ENCODE peak calls at places on chromosome 9, in six cellular contexts. Z is A549, D is IMR-90, I is HepG2, W is HEK293T, Y is GM12878. K is an unnamed sample.

GRCh38 chr9:109248133-109248581 is 72.7 kb downstream of the EPB41L4B start:
- DNase-seq in Z (peak; percentile 43), D (peak; percentile 57), I (peak; percentile 79), W (no peak), Y (no peak), K (no peak)

GRCh38 chr9:36268007-36268427 is 9.8 kb upstream of the GNE start:
- DNase-seq in Z (no peak), D (peak; percentile 71), I (no peak), W (no peak), Y (no peak), K (no peak)

GRCh38 chr9:28264368-28264767 is 691.1 kb upstream of the C9orf72 start:
- DNase-seq in Z (no peak), D (peak; percentile 6), I (no peak), W (no peak), Y (no peak), K (no peak)

GRCh38 chr9:109466623-109467590 is 31.2 kb downstream of the PTPN3 start:
- DNase-seq in Z (no peak), D (peak; percentile 3), I (no peak), W (no peak), Y (no peak), K (no peak)

GRCh38 chr9:70954126-70954525 is 167.3 kb downstream of the TRPM3 start:
- DNase-seq in Z (peak; percentile 4), D (peak; percentile 90), I (no peak), W (no peak), Y (no peak), K (no peak)

GRCh38 chr9:33107762-33108161 is 31.3 kb upstream of the SMU1 start:
- DNase-seq in Z (no peak), D (no peak), I (no peak), W (no peak), Y (no peak), K (no peak)

GRCh38 chr9:30348904-30349303 is 2035.5 kb upstream of the ACO1 start:
- DNase-seq in Z (no peak), D (no peak), I (no peak), W (no peak), Y (no peak), K (no peak)

GRCh38 chr9:84512493-84512892 is 157.0 kb upstream of the NTRK2 start:
- DNase-seq in Z (peak; percentile 2), D (no peak), I (no peak), W (no peak), Y (no peak), K (no peak)

GRCh38 chr9:117325789-117326185 is 89.1 kb downstream of the ASTN2 start:
- DNase-seq in Z (no peak), D (no peak), I (no peak), W (no peak), Y (no peak), K (no peak)

GRCh38 chr9:128903871-128904371 is 16.9 kb upstream of the PHYHD1 start:
- DNase-seq in Z (no peak), D (peak; percentile 40), I (no peak), W (no peak), Y (no peak), K (no peak)

GRCh38 chr9:136455043-136456002 is 15.7 kb upstream of the INPP5E start:
- DNase-seq in Z (no peak), D (no peak), I (no peak), W (no peak), Y (no peak), K (no peak)

GRCh38 chr9:86454701-86455402 is 100.6 kb upstream of the TUT7 start:
- DNase-seq in Z (no peak), D (peak; percentile 1), I (no peak), W (no peak), Y (no peak), K (no peak)

GRCh38 chr9:121268598-121269029 is 652 bp downstream of the GSN start:
- DNase-seq in Z (no peak), D (no peak), I (no peak), W (no peak), Y (no peak), K (no peak)

GRCh38 chr9:6045364-6045763 is 29.9 kb upstream of the RANBP6 start:
- DNase-seq in Z (no peak), D (no peak), I (no peak), W (no peak), Y (no peak), K (no peak)

GRCh38 chr9:132055756-132056155 is 23.9 kb downstream of the MED27 start:
- DNase-seq in Z (no peak), D (no peak), I (no peak), W (no peak), Y (no peak), K (no peak)

GRCh38 chr9:1947438-1947837 is 67.7 kb upstream of the SMARCA2 start:
- DNase-seq in Z (no peak), D (no peak), I (no peak), W (no peak), Y (no peak), K (no peak)

GRCh38 chr9:110714314-110714713 is 45.7 kb downstream of the MUSK start:
- DNase-seq in Z (peak; percentile 10), D (peak; percentile 50), I (no peak), W (peak; percentile 16), Y (no peak), K (no peak)

GRCh38 chr9:131618071-131618479 is 72.8 kb downstream of the PRRT1B start:
- DNase-seq in Z (no peak), D (no peak), I (peak; percentile 78), W (peak; percentile 55), Y (no peak), K (peak; percentile 51)

GRCh38 chr9:71909887-71910601 is 949 bp downstream of the ABHD17B start:
- DNase-seq in Z (peak; percentile 35), D (peak; percentile 20), I (peak; percentile 31), W (peak; percentile 30), Y (no peak), K (peak; percentile 29)

GRCh38 chr9:131773911-131774379 is 34.1 kb upstream of the RAPGEF1 start:
- DNase-seq in Z (peak; percentile 51), D (peak; percentile 65), I (peak; percentile 41), W (peak; percentile 70), Y (no peak), K (peak; percentile 70)

GRCh38 chr9:101477214-101477613 is 41.6 kb upstream of the ALDOB start:
- DNase-seq in Z (no peak), D (peak; percentile 53), I (no peak), W (no peak), Y (no peak), K (no peak)

GRCh38 chr9:72396247-72397091 is 31.5 kb upstream of the ZFAND5 start:
- DNase-seq in Z (peak; percentile 73), D (peak; percentile 91), I (peak; percentile 54), W (no peak), Y (no peak), K (no peak)

GRCh38 chr9:130446111-130446861 is 1.5 kb downstream of the ASS1 start:
- DNase-seq in Z (no peak), D (peak; percentile 94), I (peak; percentile 38), W (peak; percentile 34), Y (no peak), K (peak; percentile 38)

GRCh38 chr9:136545065-136545965 is 533 bp downstream of the NOTCH1 start:
- DNase-seq in Z (no peak), D (no peak), I (no peak), W (no peak), Y (no peak), K (peak; percentile 32)

GRCh38 chr9:70829591-70830265 is 291.7 kb downstream of the TRPM3 start:
- DNase-seq in Z (no peak), D (no peak), I (no peak), W (no peak), Y (no peak), K (no peak)

GRCh38 chr9:92970467-92970923 is 23.2 kb downstream of the FGD3 start:
- DNase-seq in Z (no peak), D (peak; percentile 4), I (no peak), W (no peak), Y (no peak), K (peak; percentile 27)

GRCh38 chr9:69283003-69283402 is 42.0 kb upstream of the ENTREP1 start:
- DNase-seq in Z (no peak), D (no peak), I (no peak), W (no peak), Y (no peak), K (no peak)
- TF ChIP-seq BHLHE40 in Z (no peak), D (no peak), I (no peak), W (no peak), Y (no peak), K (no peak)

GRCh38 chr9:79522793-79523192 is 49.0 kb upstream of the TLE4 start:
- DNase-seq in Z (no peak), D (no peak), I (no peak), W (no peak), Y (no peak), K (no peak)
- TF ChIP-seq BHLHE40 in Z (no peak), D (no peak), I (no peak), W (no peak), Y (no peak), K (no peak)

GRCh38 chr9:90014421-90014820 is 409.6 kb downstream of the GADD45G start:
- DNase-seq in Z (no peak), D (no peak), I (no peak), W (no peak), Y (no peak), K (no peak)

GRCh38 chr9:90010793-90011192 is 406.0 kb downstream of the GADD45G start:
- DNase-seq in Z (no peak), D (no peak), I (no peak), W (no peak), Y (no peak), K (no peak)

GRCh38 chr9:90012825-90013425 is 408.1 kb downstream of the GADD45G start:
- DNase-seq in Z (no peak), D (no peak), I (no peak), W (no peak), Y (no peak), K (no peak)

GRCh38 chr9:90016272-90016671 is 411.5 kb downstream of the GADD45G start:
- DNase-seq in Z (no peak), D (no peak), I (no peak), W (no peak), Y (no peak), K (no peak)

DNA sequence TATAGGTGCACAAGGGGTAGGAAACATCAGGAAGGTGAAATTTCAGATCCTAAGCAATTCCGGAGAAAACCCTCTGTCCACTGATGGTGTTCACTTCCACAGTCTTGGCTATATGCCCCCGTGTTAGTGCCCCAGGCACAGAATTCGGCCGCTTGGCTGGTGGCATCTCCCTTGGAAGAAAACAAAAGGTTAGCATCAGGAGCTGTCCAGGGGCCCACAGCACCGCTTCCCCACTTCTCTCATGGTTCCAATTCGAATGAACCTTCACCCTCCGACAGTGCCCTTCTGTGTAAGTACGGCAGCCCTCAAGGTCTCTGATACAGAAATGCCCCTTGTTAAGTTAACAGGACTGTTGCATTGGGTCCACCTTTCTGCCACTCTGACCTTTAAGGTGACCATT is 409.0 kb downstream of the GADD45G start:
- DNase-seq in Z (no peak), D (no peak), I (no peak), W (no peak), Y (no peak), K (no peak)
- TF ChIP-seq BHLHE40 in Z (no peak), D (no peak), I (no peak), W (no peak), Y (no peak), K (no peak)

GRCh38 chr9:78884611-78885150 is 587.8 kb downstream of the PSAT1 start:
- DNase-seq in Z (no peak), D (peak; percentile 54), I (no peak), W (no peak), Y (no peak), K (no peak)

GRCh38 chr9:78879324-78880100 is 582.6 kb downstream of the PSAT1 start:
- DNase-seq in Z (peak; percentile 74), D (no peak), I (no peak), W (no peak), Y (no peak), K (no peak)

GRCh38 chr9:78881295-78881694 is 584.4 kb downstream of the PSAT1 start:
- DNase-seq in Z (no peak), D (no peak), I (no peak), W (no peak), Y (no peak), K (no peak)

GRCh38 chr9:78882501-78882900 is 585.6 kb downstream of the PSAT1 start:
- DNase-seq in Z (no peak), D (no peak), I (no peak), W (no peak), Y (no peak), K (no peak)
- TF ChIP-seq BHLHE40 in Z (no peak), D (no peak), I (no peak), W (no peak), Y (no peak), K (no peak)